ENCODE peak calls at places on chromosomes 1 and 21, in five cellular contexts. J is endodermal cell; C is hepatocyte; H is CD4-positive, alpha-beta memory T cell; T is heart left ventricle. V is an unnamed sample.

GRCh38 chr1:62057230-62057629 is 137.4 kb upstream of the L1TD1 start:
- DNase-seq in C (no peak), J (peak; percentile 52), T (no peak), H (no peak), V (no peak)

GRCh38 chr1:177172866-177173265 is 2.1 kb downstream of the BRINP2 start:
- DNase-seq in J (no peak), C (no peak), H (no peak), T (no peak), V (no peak)

GRCh38 chr1:193676996-193677569 is 490.7 kb upstream of the B3GALT2 start:
- DNase-seq in C (no peak), T (no peak), J (no peak), H (no peak), V (no peak)

GRCh38 chr1:94876362-94876761 is 50.5 kb downstream of the CNN3 start:
- DNase-seq in H (no peak), J (no peak), T (no peak), C (no peak), V (no peak)

GRCh38 chr1:101410048-101410878 is 173.4 kb downstream of the S1PR1 start:
- DNase-seq in T (no peak), J (no peak), C (no peak), H (no peak), V (no peak)

GRCh38 chr1:26768755-26769154 is 19.0 kb upstream of the PIGV start:
- DNase-seq in T (peak; percentile 55), H (no peak), C (peak; percentile 49), J (no peak), V (no peak)

GRCh38 chr21:26732442-26733221 is 112.6 kb downstream of the ADAMTS1 start:
- DNase-seq in C (peak; percentile 66), J (peak; percentile 89), T (peak; percentile 17), H (no peak), V (peak; percentile 50)

GRCh38 chr1:116763787-116764465 is 9.7 kb downstream of the CD2 start:
- DNase-seq in J (peak; percentile 82), C (peak; percentile 40), H (no peak), T (no peak), V (peak; percentile 11)

GRCh38 chr1:110605901-110606783 is at the start of gene KCNA2:
- DNase-seq in J (peak; percentile 87), C (peak; percentile 55), H (peak; percentile 15), T (peak; percentile 60), V (no peak)

GRCh38 chr1:20216574-20216973 is 30.3 kb upstream of the PLA2G2C start:
- DNase-seq in J (peak; percentile 66), C (peak; percentile 34), T (no peak), H (no peak), V (no peak)

GRCh38 chr21:28916150-28916893 is 76.4 kb downstream of the LTN1 start:
- DNase-seq in C (no peak), H (no peak), J (no peak), T (no peak), V (no peak)

GRCh38 chr21:21174676-21175075 is 176.5 kb downstream of the NCAM2 start:
- DNase-seq in J (no peak), T (no peak), C (no peak), H (no peak), V (no peak)

GRCh38 chr1:94481473-94481933 is 60.1 kb downstream of the F3 start:
- DNase-seq in J (peak; percentile 82), C (peak; percentile 82), T (peak; percentile 25), H (peak; percentile 44), V (peak; percentile 72)

GRCh38 chr1:239952348-239953307 is 139.1 kb upstream of the FMN2 start:
- DNase-seq in T (no peak), H (no peak), C (no peak), J (peak; percentile 89), V (peak; percentile 29)

GRCh38 chr1:77319036-77319705 is 37.4 kb downstream of the AK5 start:
- DNase-seq in T (no peak), J (no peak), C (no peak), H (no peak), V (no peak)

GRCh38 chr1:156101880-156102279 is 12.6 kb upstream of the LMNA start:
- DNase-seq in J (no peak), T (peak; percentile 41), C (no peak), H (no peak), V (no peak)

GRCh38 chr1:95731466-95731865 is 497.5 kb downstream of the RWDD3 start:
- DNase-seq in T (no peak), C (no peak), H (no peak), J (no peak), V (no peak)

GRCh38 chr1:152582647-152583046 is 2.3 kb upstream of the LCE3D start:
- DNase-seq in C (no peak), J (no peak), H (no peak), T (no peak), V (no peak)

GRCh38 chr21:14901482-14901958 is 163.3 kb downstream of the NRIP1 start:
- DNase-seq in C (no peak), T (no peak), H (no peak), J (no peak), V (no peak)

GRCh38 chr1:15323351-15323988 is 76.4 kb downstream of the FHAD1 start:
- DNase-seq in C (peak; percentile 89), J (peak; percentile 90), T (peak; percentile 70), H (peak; percentile 68), V (peak; percentile 54)

GRCh38 chr1:13582713-13583443 is 754 bp upstream of the PDPN start:
- DNase-seq in C (no peak), J (peak; percentile 73), T (no peak), H (no peak), V (no peak)

GRCh38 chr21:8988696-8989095 is 1532.7 kb upstream of the TPTE start:
- DNase-seq in C (no peak), H (no peak), J (no peak), T (no peak), V (no peak)

GRCh38 chr1:58619286-58620054 is 42.4 kb upstream of the TACSTD2 start:
- DNase-seq in J (peak; percentile 48), C (peak; percentile 27), H (no peak), T (no peak), V (no peak)

GRCh38 chr1:229882621-229883020 is 184.4 kb upstream of the GALNT2 start:
- DNase-seq in J (peak; percentile 44), H (no peak), C (no peak), T (no peak), V (no peak)

GRCh38 chr1:38132681-38133080 is 86.1 kb upstream of the POU3F1 start:
- DNase-seq in T (no peak), J (no peak), H (no peak), C (no peak), V (no peak)

GRCh38 chr1:40625076-40625475 is 40.4 kb downstream of the RIMS3 start:
- DNase-seq in H (no peak), T (peak; percentile 23), J (peak; percentile 69), C (peak; percentile 33), V (no peak)

GRCh38 chr1:114694540-114695310 is 621 bp downstream of the AMPD1 start:
- DNase-seq in J (no peak), C (no peak), T (no peak), H (no peak), V (no peak)

GRCh38 chr1:168507271-168507670 is 36.5 kb downstream of the XCL2 start:
- DNase-seq in H (no peak), C (no peak), T (no peak), J (no peak), V (no peak)

GRCh38 chr1:53316742-53317650 is 10.9 kb downstream of the LRP8 start:
- DNase-seq in H (no peak), C (no peak), T (no peak), J (no peak), V (no peak)

GRCh38 chr1:56758135-56758534 is 61.1 kb downstream of the FYB2 start:
- DNase-seq in J (peak; percentile 79), C (peak; percentile 21), H (no peak), T (peak; percentile 10), V (peak; percentile 7)

GRCh38 chr1:226541231-226541630 is 7.3 kb upstream of the STUM start:
- DNase-seq in T (no peak), H (no peak), J (no peak), C (no peak), V (no peak)

GRCh38 chr1:216531308-216532239 is 108.3 kb upstream of the USH2A start:
- DNase-seq in H (no peak), C (no peak), T (no peak), J (no peak), V (no peak)
- H3K4me3 ChIP-seq in H (no peak overlapping the region), C (no peak overlapping the region), T (no peak overlapping the region), J (no peak overlapping the region), V (no peak overlapping the region)

DNA sequence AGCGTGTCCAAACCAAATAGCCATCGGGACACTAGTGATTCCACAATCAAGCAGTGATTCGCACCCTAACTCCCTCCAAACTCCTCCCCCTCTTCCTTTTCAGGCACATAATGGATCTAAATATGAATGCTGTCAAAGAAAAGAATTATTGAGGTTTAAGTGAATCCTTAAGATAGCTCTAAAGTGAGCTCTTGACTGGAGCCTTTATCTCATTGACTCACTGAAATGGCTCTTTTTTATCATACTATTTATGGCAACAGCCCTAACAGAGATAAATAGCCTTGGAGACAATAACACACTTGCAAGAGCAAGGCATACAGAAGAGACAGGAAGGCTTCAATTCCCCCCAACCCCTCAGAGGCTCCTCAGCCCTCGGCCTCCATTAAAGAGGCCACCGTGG is 143.3 kb downstream of the PLXNA2 start:
- DNase-seq in T (no peak), J (no peak), C (no peak), H (no peak), V (no peak)
- H3K27ac ChIP-seq in T (no peak overlapping the region), J (no peak overlapping the region), C (peak overlapping the region; percentile 28), H (no peak overlapping the region), V (no peak overlapping the region)

GRCh38 chr21:33948951-33949444 is 33.4 kb upstream of the ATP5PO start:
- DNase-seq in J (peak; percentile 42), C (no peak), T (no peak), H (no peak), V (no peak)

GRCh38 chr21:33949516-33950424 is 34.2 kb upstream of the ATP5PO start:
- DNase-seq in H (peak; percentile 63), C (no peak), T (no peak), J (no peak), V (no peak)

GRCh38 chr21:33947451-33948095 is 32.0 kb upstream of the ATP5PO start:
- DNase-seq in T (peak; percentile 60), C (peak; percentile 94), H (peak; percentile 86), J (peak; percentile 92), V (peak; percentile 64)

GRCh38 chr21:33950425-33951079 is 34.9 kb upstream of the ATP5PO start:
- DNase-seq in C (no peak), T (no peak), H (no peak), J (no peak), V (no peak)

GRCh38 chr21:33948096-33948950 is 32.7 kb upstream of the ATP5PO start:
- DNase-seq in J (peak; percentile 93), C (peak; percentile 84), T (no peak), H (peak; percentile 91), V (peak; percentile 64)
- H3K4me3 ChIP-seq in J (peak overlapping the region; percentile 62), C (no peak overlapping the region), T (no peak overlapping the region), H (peak overlapping the region; percentile 58), V (no peak overlapping the region)

GRCh38 chr1:8017495-8018310 is 8.4 kb downstream of the ERRFI1 start:
- DNase-seq in J (no peak), C (peak; percentile 47), H (no peak), T (no peak), V (no peak)

GRCh38 chr1:8015036-8015808 is 10.9 kb downstream of the ERRFI1 start:
- DNase-seq in T (peak; percentile 56), H (peak; percentile 59), C (peak; percentile 80), J (peak; percentile 68), V (no peak)

GRCh38 chr1:8015809-8016165 is 10.3 kb downstream of the ERRFI1 start:
- DNase-seq in J (no peak), C (no peak), T (no peak), H (no peak), V (no peak)

GRCh38 chr1:8014381-8014988 is 11.6 kb downstream of the ERRFI1 start:
- DNase-seq in J (no peak), C (no peak), H (no peak), T (no peak), V (no peak)

GRCh38 chr1:8016244-8017241 is 9.6 kb downstream of the ERRFI1 start:
- DNase-seq in C (no peak), H (no peak), J (no peak), T (no peak), V (no peak)
- H3K27ac ChIP-seq in C (peak overlapping the region; percentile 18), H (no peak overlapping the region), J (no peak overlapping the region), T (no peak overlapping the region), V (no peak overlapping the region)

V was measured in iPS DF 6.9.